ENCODE peak calls at places on chromosome 12, in four cellular contexts. Z, N, V and Q are unnamed samples.

GRCh38 chr12:52041695-52042123 is 9.5 kb upstream of the NR4A1 start:
- DNase-seq in N (no peak), Z (no peak), V (no peak), Q (no peak)

GRCh38 chr12:109115758-109116610 is at the start of gene ACACB:
- DNase-seq in Z (no peak), N (no peak), V (no peak), Q (no peak)

GRCh38 chr12:111437816-111438454 is 32.2 kb downstream of the SH2B3 start:
- DNase-seq in V (no peak), Z (peak; percentile 3), N (no peak), Q (no peak)

GRCh38 chr12:65998536-65999530 is 131.7 kb downstream of the LLPH start:
- DNase-seq in Z (no peak), V (no peak), N (no peak), Q (no peak)

GRCh38 chr12:64733857-64734256 is 25.3 kb downstream of the GNS start:
- DNase-seq in V (no peak), Z (no peak), N (peak; percentile 23), Q (no peak)

GRCh38 chr12:114976959-114977358 is 293.0 kb upstream of the TBX3 start:
- DNase-seq in V (no peak), N (no peak), Z (no peak), Q (no peak)

GRCh38 chr12:114916531-114916930 is 232.6 kb upstream of the TBX3 start:
- DNase-seq in N (no peak), Z (no peak), V (no peak), Q (no peak)

GRCh38 chr12:123384318-123384993 is 524 bp downstream of the KMT5A start:
- DNase-seq in V (peak; percentile 78), N (no peak), Z (peak; percentile 24), Q (no peak)

GRCh38 chr12:6919588-6919987 is 5.2 kb downstream of the ENO2 start:
- DNase-seq in N (no peak), Z (no peak), V (no peak), Q (no peak)

GRCh38 chr12:93609281-93610192 is 37.1 kb downstream of the SOCS2 start:
- DNase-seq in Z (no peak), N (no peak), V (no peak), Q (no peak)

GRCh38 chr12:38282886-38283285 is 33.7 kb upstream of the ALG10B start:
- DNase-seq in V (no peak), Z (no peak), N (peak; percentile 84), Q (no peak)

GRCh38 chr12:80778005-80778541 is 61.4 kb downstream of the MYF5 start:
- DNase-seq in V (no peak), Z (no peak), N (peak; percentile 53), Q (no peak)

GRCh38 chr12:127728285-127728684 is 538.7 kb upstream of the TMEM132C start:
- DNase-seq in N (no peak), V (no peak), Z (no peak), Q (no peak)

GRCh38 chr12:124651508-124652273 is 84.3 kb upstream of the NCOR2 start:
- DNase-seq in Z (no peak), N (no peak), V (no peak), Q (no peak)

GRCh38 chr12:12791756-12792346 is 6.4 kb downstream of the APOLD1 start:
- DNase-seq in V (no peak), Z (no peak), N (no peak), Q (no peak)

GRCh38 chr12:96220902-96221301 is 26.7 kb downstream of the ELK3 start:
- DNase-seq in V (peak; percentile 70), Z (no peak), N (no peak), Q (no peak)

GRCh38 chr12:54413284-54414190 is 5.5 kb downstream of the ITGA5 start:
- DNase-seq in Z (no peak), V (no peak), N (no peak), Q (no peak)

GRCh38 chr12:108004368-108004767 is 124.7 kb upstream of the WSCD2 start:
- DNase-seq in Z (peak; percentile 35), N (no peak), V (no peak), Q (peak; percentile 32)

GRCh38 chr12:21379218-21379617 is 6.5 kb downstream of the IAPP start:
- DNase-seq in V (no peak), N (no peak), Z (no peak), Q (no peak)

GRCh38 chr12:4117386-4118016 is 156.1 kb upstream of the CCND2 start:
- DNase-seq in Z (no peak), N (no peak), V (peak; percentile 35), Q (peak; percentile 62)

GRCh38 chr12:128969480-128970055 is 116.3 kb downstream of the GLT1D1 start:
- DNase-seq in Z (peak; percentile 29), N (no peak), V (no peak), Q (no peak)

GRCh38 chr12:3622732-3623690 is 129.9 kb downstream of the CRACR2A start:
- DNase-seq in N (no peak), V (no peak), Z (no peak), Q (no peak)

GRCh38 chr12:12722351-12723146 is 5.4 kb downstream of the CDKN1B start:
- DNase-seq in Z (no peak), N (no peak), V (no peak), Q (no peak)

GRCh38 chr12:122635471-122635870 is 67.7 kb downstream of the HCAR2 start:
- DNase-seq in V (no peak), N (no peak), Z (no peak), Q (no peak)

GRCh38 chr12:47753021-47754001 is 5.4 kb downstream of the RAPGEF3 start:
- DNase-seq in Z (peak; percentile 43), N (no peak), V (peak; percentile 96), Q (no peak)

GRCh38 chr12:15278816-15279658 is 43.3 kb upstream of the PTPRO start:
- DNase-seq in N (no peak), Z (no peak), V (peak; percentile 81), Q (no peak)

GRCh38 chr12:62284749-62285148 is 24.5 kb downstream of the USP15 start:
- DNase-seq in V (no peak), N (no peak), Z (no peak), Q (no peak)

GRCh38 chr12:98485792-98486347 is 29.5 kb upstream of the TMPO start:
- DNase-seq in Z (no peak), V (no peak), N (no peak), Q (no peak)

DNA sequence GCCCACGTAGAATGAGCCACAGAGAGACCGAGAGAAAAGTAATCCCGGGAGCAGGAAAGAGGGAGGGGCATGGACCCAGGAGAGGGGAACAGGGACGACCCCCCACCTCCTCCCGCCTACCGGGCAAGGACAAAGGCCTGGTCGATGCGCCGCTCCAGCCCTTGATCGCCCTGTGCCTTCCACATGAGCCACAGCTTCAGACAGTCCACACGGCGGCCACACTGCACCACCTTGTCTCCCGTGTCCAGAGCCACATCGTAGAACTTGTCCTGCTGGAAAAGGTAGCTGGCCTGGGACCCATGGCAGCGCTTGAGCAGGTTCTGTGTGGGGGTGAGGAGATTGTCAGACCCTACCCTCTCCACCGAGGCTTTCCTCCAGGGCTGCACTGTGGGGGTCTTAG is 20.5 kb upstream of the ZNF740 start:
- DNase-seq in V (no peak), Z (no peak), N (no peak), Q (peak; percentile 79)
- TF ChIP-seq CTCF in V (no peak), Z (no peak), N (no peak), Q (no peak)

GRCh38 chr12:112524676-112525425 is 106.1 kb downstream of the PTPN11 start:
- DNase-seq in Z (no peak), N (no peak), V (no peak), Q (no peak)
- TF ChIP-seq CTCF in Z (peak; percentile 38), N (no peak), V (no peak), Q (peak; percentile 15)

GRCh38 chr12:88944403-88944802 is 364.1 kb upstream of the KITLG start:
- DNase-seq in V (no peak), Z (no peak), N (peak; percentile 71), Q (no peak)

GRCh38 chr12:88946377-88946997 is 366.2 kb upstream of the KITLG start:
- DNase-seq in V (no peak), N (peak; percentile 64), Z (no peak), Q (no peak)

GRCh38 chr12:88951177-88951576 is 370.9 kb upstream of the KITLG start:
- DNase-seq in N (no peak), Z (no peak), V (no peak), Q (no peak)

GRCh38 chr12:88945041-88945732 is 364.9 kb upstream of the KITLG start:
- DNase-seq in N (no peak), V (no peak), Z (no peak), Q (no peak)

GRCh38 chr12:88947486-88948043 is 367.3 kb upstream of the KITLG start:
- DNase-seq in V (no peak), N (no peak), Z (no peak), Q (no peak)
- TF ChIP-seq CTCF in V (no peak), N (peak; percentile 29), Z (no peak), Q (no peak)

GRCh38 chr12:2154521-2154920 is 101.7 kb downstream of the CACNA1C start:
- DNase-seq in V (no peak), Z (no peak), N (no peak), Q (no peak)

GRCh38 chr12:2149091-2149490 is 96.3 kb downstream of the CACNA1C start:
- DNase-seq in Z (no peak), N (no peak), V (no peak), Q (no peak)

GRCh38 chr12:2154050-2154449 is 101.3 kb downstream of the CACNA1C start:
- DNase-seq in Z (no peak), V (no peak), N (no peak), Q (no peak)

GRCh38 chr12:2156333-2156732 is 103.5 kb downstream of the CACNA1C start:
- DNase-seq in V (no peak), Z (no peak), N (no peak), Q (no peak)

DNA sequence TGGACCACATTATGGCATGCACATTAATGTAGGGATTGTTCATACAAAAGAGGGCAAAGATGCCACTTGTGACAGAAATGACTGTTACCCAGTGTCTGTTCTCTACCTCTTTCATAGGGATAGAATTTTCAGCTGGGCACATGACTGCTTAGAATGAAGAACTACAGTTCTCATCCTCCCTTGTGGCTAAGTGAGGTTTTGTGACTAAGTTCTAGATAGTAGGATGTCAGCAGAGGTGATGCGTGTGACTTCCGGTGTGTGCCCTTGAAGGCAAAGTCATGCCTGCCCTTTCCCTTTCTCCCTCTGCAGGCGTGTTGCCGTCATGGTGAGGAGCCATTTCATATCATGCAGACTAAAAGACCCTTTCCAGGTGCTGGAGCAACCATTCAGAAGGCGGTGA is 99.3 kb downstream of the CACNA1C start:
- DNase-seq in Z (no peak), N (no peak), V (no peak), Q (no peak)
- TF ChIP-seq CTCF in Z (no peak), N (no peak), V (no peak), Q (no peak)

GRCh38 chr12:94851396-94852025 is 152.0 kb downstream of the NDUFA12 start:
- DNase-seq in N (no peak), Z (no peak), V (no peak), Q (no peak)

GRCh38 chr12:94844452-94844851 is 159.0 kb downstream of the NDUFA12 start:
- DNase-seq in Z (no peak), N (no peak), V (no peak), Q (no peak)

GRCh38 chr12:94848966-94849365 is 154.5 kb downstream of the NDUFA12 start:
- DNase-seq in Z (no peak), V (no peak), N (no peak), Q (no peak)

GRCh38 chr12:94845110-94845509 is 158.4 kb downstream of the NDUFA12 start:
- DNase-seq in N (no peak), Z (no peak), V (no peak), Q (no peak)

GRCh38 chr12:94849411-94849976 is 154.0 kb downstream of the NDUFA12 start:
- DNase-seq in Z (no peak), N (no peak), V (no peak), Q (no peak)
- TF ChIP-seq CTCF in Z (no peak), N (no peak), V (no peak), Q (no peak)